ENCODE peak calls at places on chromosomes 13 and 19, in nine cellular contexts. B is Right ventricle myocardium inferior; Z is naive thymus-derived CD4-positive, alpha-beta T cell; N is Panc1; R is heart left ventricle; A is upper lobe of right lung; Q is HepG2; U is left colon; K is T-cell. Y is an unnamed sample.

GRCh38 chr13:111586291-111586690 is 265.8 kb downstream of the TEX29 start:
- ATAC-seq in A (no peak), R (no peak), N (no peak), Z (no peak), B (no peak), K (no peak), Q (no peak), U (no peak), Y (no peak)

GRCh38 chr13:44331912-44332840 is 41.4 kb upstream of the SERP2 start:
- ATAC-seq in U (no peak), B (peak; percentile 76), A (peak; percentile 54), Z (no peak), N (no peak), Q (no peak), K (no peak), R (peak; percentile 75), Y (no peak)

GRCh38 chr19:49916839-49917733 is 11.9 kb upstream of the ATF5 start:
- ATAC-seq in R (no peak), U (peak; percentile 22), B (no peak), Q (no peak), N (no peak), K (no peak), A (peak; percentile 47), Z (peak; percentile 48), Y (no peak)

GRCh38 chr19:29662604-29663404 is 2.5 kb upstream of the PLEKHF1 start:
- ATAC-seq in N (peak; percentile 26), Z (no peak), B (peak; percentile 35), U (peak; percentile 38), R (peak; percentile 29), A (no peak), Q (no peak), K (no peak), Y (no peak)

GRCh38 chr19:3785464-3785937 is 680 bp downstream of the MATK start:
- ATAC-seq in U (no peak), Q (no peak), Z (no peak), A (peak; percentile 20), N (peak; percentile 22), B (no peak), R (no peak), K (no peak), Y (peak; percentile 14)

GRCh38 chr19:3818479-3818878 is 32.3 kb upstream of the MATK start:
- ATAC-seq in R (no peak), A (peak; percentile 47), N (peak; percentile 50), B (no peak), Q (no peak), Z (peak; percentile 22), U (peak; percentile 38), K (no peak), Y (peak; percentile 68)

GRCh38 chr19:13117176-13117771 is 734 bp upstream of the TRMT1 start:
- ATAC-seq in U (peak; percentile 18), B (no peak), Q (peak; percentile 13), N (peak; percentile 6), K (peak; percentile 28), R (no peak), A (no peak), Z (peak; percentile 5), Y (no peak)

GRCh38 chr13:25249001-25249543 is 38.2 kb downstream of the MTMR6 start:
- ATAC-seq in N (no peak), B (no peak), U (peak; percentile 41), R (no peak), Z (peak; percentile 63), Q (peak; percentile 69), A (peak; percentile 76), K (no peak), Y (no peak)

GRCh38 chr13:51632643-51633357 is 48.5 kb downstream of the WDFY2 start:
- ATAC-seq in R (no peak), B (peak; percentile 45), N (peak; percentile 64), U (no peak), K (no peak), A (peak; percentile 29), Z (peak; percentile 20), Q (peak; percentile 72), Y (peak; percentile 27)

GRCh38 chr19:3470500-3471128 is 9.7 kb downstream of the SMIM24 start:
- ATAC-seq in A (peak; percentile 7), U (no peak), Q (no peak), N (peak; percentile 15), R (peak; percentile 3), Z (peak; percentile 13), B (peak; percentile 4), K (no peak), Y (no peak)

GRCh38 chr13:55577082-55577846 is 1563.5 kb upstream of the PRR20A start:
- ATAC-seq in K (no peak), U (no peak), N (no peak), Q (no peak), Z (no peak), B (no peak), R (no peak), A (peak; percentile 51), Y (no peak)

GRCh38 chr13:75554981-75555380 is 5.4 kb downstream of the UCHL3 start:
- ATAC-seq in Q (no peak), K (no peak), R (no peak), B (no peak), A (no peak), U (no peak), N (no peak), Z (no peak), Y (no peak)

GRCh38 chr19:33193864-33194362 is at the start of gene LRP3:
- ATAC-seq in Q (peak; percentile 18), Z (peak; percentile 41), N (peak; percentile 74), K (no peak), U (peak; percentile 70), B (peak; percentile 76), A (peak; percentile 74), R (peak; percentile 70), Y (peak; percentile 33)

GRCh38 chr19:43789029-43789428 is 8.3 kb upstream of the KCNN4 start:
- ATAC-seq in B (no peak), Q (no peak), R (no peak), U (no peak), Z (no peak), A (peak; percentile 47), N (no peak), K (no peak), Y (no peak)

GRCh38 chr19:3458595-3459284 is 21.6 kb downstream of the SMIM24 start:
- ATAC-seq in N (no peak), B (peak; percentile 49), Z (no peak), R (peak; percentile 28), A (peak; percentile 21), U (no peak), K (no peak), Q (no peak), Y (no peak)

GRCh38 chr13:56615572-56615971 is 525.1 kb upstream of the PRR20A start:
- ATAC-seq in B (no peak), K (no peak), U (no peak), A (no peak), Q (no peak), R (no peak), Z (no peak), N (no peak), Y (no peak)

GRCh38 chr19:3603121-3603841 is 3.4 kb downstream of the TBXA2R start:
- ATAC-seq in Q (no peak), R (no peak), A (no peak), K (no peak), U (no peak), N (no peak), Z (no peak), B (no peak), Y (no peak)

GRCh38 chr13:83498045-83498444 is 384.2 kb downstream of the SLITRK1 start:
- ATAC-seq in U (no peak), N (peak; percentile 92), Q (no peak), R (no peak), B (no peak), A (no peak), Z (no peak), K (no peak), Y (no peak)

GRCh38 chr13:108268713-108269112 is 805 bp upstream of the TNFSF13B start:
- ATAC-seq in U (no peak), B (no peak), K (no peak), Z (no peak), R (no peak), A (peak; percentile 68), N (no peak), Q (no peak), Y (peak; percentile 13)

GRCh38 chr13:46605824-46606554 is 53.0 kb downstream of the LRCH1 start:
- ATAC-seq in Q (no peak), U (no peak), K (no peak), B (no peak), R (no peak), Z (peak; percentile 76), N (no peak), A (peak; percentile 77), Y (no peak)

GRCh38 chr13:99311137-99311536 is 3.9 kb upstream of the GPR183 start:
- ATAC-seq in A (no peak), R (no peak), U (no peak), Q (no peak), B (no peak), Z (no peak), N (no peak), K (no peak), Y (no peak)

GRCh38 chr13:113764793-113765190 is 5.8 kb downstream of the TMEM255B start:
- ATAC-seq in U (no peak), N (peak; percentile 39), B (no peak), A (no peak), Z (no peak), R (no peak), Q (no peak), K (no peak), Y (no peak)

GRCh38 chr13:80149757-80150156 is 191.2 kb downstream of the SPRY2 start:
- ATAC-seq in K (no peak), B (no peak), U (no peak), A (no peak), R (no peak), N (no peak), Q (no peak), Z (no peak), Y (no peak)

Y was measured in esophagus mucosa.